ENCODE peak calls at places on chromosomes 1 and 21, in ten cellular contexts. One of them, this sample, is unnamed.
A peak's percentile ranks its signal among the peaks of the same experiment; 100 is the strongest.

GRCh38 chr1:84944767-84945486 is 51.9 kb upstream of the LPAR3 start:
- DNase-seq in LNCaP clone FGC: peak; percentile 82
- DNase-seq in AG08396: peak; percentile 66
- DNase-seq in Karpas-422: peak; percentile 95
- DNase-seq in stomach: peak; percentile 57
- DNase-seq in activated T-cell treated with anti-CD3 and anti-CD28 coated beads for 1 hour: peak; percentile 41
- DNase-seq in AG10803: peak; percentile 89
- DNase-seq in activated naive CD8-positive, alpha-beta T cell treated with anti-CD3 and anti-CD28 coated beads, Interleukin-2, amount 50 U/mL, for 24 hours: peak; percentile 68
- DNase-seq in A172: peak; percentile 76
- DNase-seq in COR-L47: peak; percentile 80
- DNase-seq in this sample: peak; percentile 95

GRCh38 chr1:110243581-110243980 is 33.5 kb downstream of the KCNC4 start:
- DNase-seq in LNCaP clone FGC: no peak
- DNase-seq in AG08396: no peak
- DNase-seq in Karpas-422: no peak
- DNase-seq in stomach: no peak
- DNase-seq in activated T-cell treated with anti-CD3 and anti-CD28 coated beads for 1 hour: no peak
- DNase-seq in AG10803: no peak
- DNase-seq in activated naive CD8-positive, alpha-beta T cell treated with anti-CD3 and anti-CD28 coated beads, Interleukin-2, amount 50 U/mL, for 24 hours: peak; percentile 16
- DNase-seq in A172: no peak
- DNase-seq in COR-L47: no peak
- DNase-seq in this sample: no peak

GRCh38 chr1:18722270-18722669 is 91.6 kb downstream of the PAX7 start:
- DNase-seq in LNCaP clone FGC: no peak
- DNase-seq in AG08396: no peak
- DNase-seq in Karpas-422: no peak
- DNase-seq in stomach: no peak
- DNase-seq in activated T-cell treated with anti-CD3 and anti-CD28 coated beads for 1 hour: no peak
- DNase-seq in AG10803: no peak
- DNase-seq in activated naive CD8-positive, alpha-beta T cell treated with anti-CD3 and anti-CD28 coated beads, Interleukin-2, amount 50 U/mL, for 24 hours: no peak
- DNase-seq in A172: no peak
- DNase-seq in COR-L47: no peak
- DNase-seq in this sample: no peak

GRCh38 chr1:93490357-93490756 is 42.4 kb downstream of the FNBP1L start:
- DNase-seq in LNCaP clone FGC: no peak
- DNase-seq in AG08396: no peak
- DNase-seq in Karpas-422: no peak
- DNase-seq in stomach: no peak
- DNase-seq in activated T-cell treated with anti-CD3 and anti-CD28 coated beads for 1 hour: no peak
- DNase-seq in AG10803: no peak
- DNase-seq in activated naive CD8-positive, alpha-beta T cell treated with anti-CD3 and anti-CD28 coated beads, Interleukin-2, amount 50 U/mL, for 24 hours: no peak
- DNase-seq in A172: no peak
- DNase-seq in COR-L47: no peak
- DNase-seq in this sample: no peak

GRCh38 chr1:75641325-75641724 is 30.4 kb upstream of the SLC44A5 start:
- DNase-seq in LNCaP clone FGC: no peak
- DNase-seq in AG08396: no peak
- DNase-seq in Karpas-422: no peak
- DNase-seq in stomach: no peak
- DNase-seq in activated T-cell treated with anti-CD3 and anti-CD28 coated beads for 1 hour: no peak
- DNase-seq in AG10803: no peak
- DNase-seq in activated naive CD8-positive, alpha-beta T cell treated with anti-CD3 and anti-CD28 coated beads, Interleukin-2, amount 50 U/mL, for 24 hours: no peak
- DNase-seq in A172: no peak
- DNase-seq in COR-L47: no peak
- DNase-seq in this sample: no peak

GRCh38 chr1:224438989-224439388 is 4.4 kb upstream of the WDR26 start:
- DNase-seq in LNCaP clone FGC: no peak
- DNase-seq in AG08396: no peak
- DNase-seq in Karpas-422: no peak
- DNase-seq in stomach: no peak
- DNase-seq in activated T-cell treated with anti-CD3 and anti-CD28 coated beads for 1 hour: no peak
- DNase-seq in AG10803: no peak
- DNase-seq in activated naive CD8-positive, alpha-beta T cell treated with anti-CD3 and anti-CD28 coated beads, Interleukin-2, amount 50 U/mL, for 24 hours: no peak
- DNase-seq in A172: no peak
- DNase-seq in COR-L47: no peak
- DNase-seq in this sample: no peak

GRCh38 chr21:40383951-40384350 is 463.0 kb downstream of the DSCAM start:
- DNase-seq in LNCaP clone FGC: no peak
- DNase-seq in AG08396: no peak
- DNase-seq in Karpas-422: no peak
- DNase-seq in stomach: no peak
- DNase-seq in activated T-cell treated with anti-CD3 and anti-CD28 coated beads for 1 hour: no peak
- DNase-seq in AG10803: no peak
- DNase-seq in activated naive CD8-positive, alpha-beta T cell treated with anti-CD3 and anti-CD28 coated beads, Interleukin-2, amount 50 U/mL, for 24 hours: no peak
- DNase-seq in A172: no peak
- DNase-seq in COR-L47: no peak
- DNase-seq in this sample: no peak

GRCh38 chr1:36481771-36482723 is 666 bp downstream of the CSF3R start:
- DNase-seq in LNCaP clone FGC: no peak
- DNase-seq in AG08396: no peak
- DNase-seq in Karpas-422: no peak
- DNase-seq in stomach: no peak
- DNase-seq in activated T-cell treated with anti-CD3 and anti-CD28 coated beads for 1 hour: no peak
- DNase-seq in AG10803: no peak
- DNase-seq in activated naive CD8-positive, alpha-beta T cell treated with anti-CD3 and anti-CD28 coated beads, Interleukin-2, amount 50 U/mL, for 24 hours: no peak
- DNase-seq in A172: no peak
- DNase-seq in COR-L47: no peak
- DNase-seq in this sample: no peak

GRCh38 chr1:222242492-222242891 is 305.4 kb downstream of the HHIPL2 start:
- DNase-seq in LNCaP clone FGC: no peak
- DNase-seq in AG08396: no peak
- DNase-seq in Karpas-422: no peak
- DNase-seq in stomach: no peak
- DNase-seq in activated T-cell treated with anti-CD3 and anti-CD28 coated beads for 1 hour: no peak
- DNase-seq in AG10803: no peak
- DNase-seq in activated naive CD8-positive, alpha-beta T cell treated with anti-CD3 and anti-CD28 coated beads, Interleukin-2, amount 50 U/mL, for 24 hours: no peak
- DNase-seq in A172: no peak
- DNase-seq in COR-L47: no peak
- DNase-seq in this sample: no peak

GRCh38 chr1:14067686-14068085 is 367.7 kb downstream of the PRDM2 start:
- DNase-seq in LNCaP clone FGC: no peak
- DNase-seq in AG08396: no peak
- DNase-seq in Karpas-422: no peak
- DNase-seq in stomach: no peak
- DNase-seq in activated T-cell treated with anti-CD3 and anti-CD28 coated beads for 1 hour: no peak
- DNase-seq in AG10803: no peak
- DNase-seq in activated naive CD8-positive, alpha-beta T cell treated with anti-CD3 and anti-CD28 coated beads, Interleukin-2, amount 50 U/mL, for 24 hours: no peak
- DNase-seq in A172: no peak
- DNase-seq in COR-L47: no peak
- DNase-seq in this sample: no peak

GRCh38 chr21:15740383-15740782 is 10.6 kb downstream of the USP25 start:
- DNase-seq in LNCaP clone FGC: no peak
- DNase-seq in AG08396: no peak
- DNase-seq in Karpas-422: no peak
- DNase-seq in stomach: no peak
- DNase-seq in activated T-cell treated with anti-CD3 and anti-CD28 coated beads for 1 hour: no peak
- DNase-seq in AG10803: no peak
- DNase-seq in activated naive CD8-positive, alpha-beta T cell treated with anti-CD3 and anti-CD28 coated beads, Interleukin-2, amount 50 U/mL, for 24 hours: no peak
- DNase-seq in A172: no peak
- DNase-seq in COR-L47: no peak
- DNase-seq in this sample: no peak

GRCh38 chr1:235908742-235909520 is 42.2 kb upstream of the LYST start:
- DNase-seq in LNCaP clone FGC: no peak
- DNase-seq in AG08396: peak; percentile 55
- DNase-seq in Karpas-422: no peak
- DNase-seq in stomach: no peak
- DNase-seq in activated T-cell treated with anti-CD3 and anti-CD28 coated beads for 1 hour: no peak
- DNase-seq in AG10803: peak; percentile 92
- DNase-seq in activated naive CD8-positive, alpha-beta T cell treated with anti-CD3 and anti-CD28 coated beads, Interleukin-2, amount 50 U/mL, for 24 hours: no peak
- DNase-seq in A172: peak; percentile 97
- DNase-seq in COR-L47: no peak
- DNase-seq in this sample: peak; percentile 87

GRCh38 chr1:233543338-233544255 is 70.3 kb upstream of the KCNK1 start:
- DNase-seq in LNCaP clone FGC: no peak
- DNase-seq in AG08396: peak; percentile 22
- DNase-seq in Karpas-422: no peak
- DNase-seq in stomach: no peak
- DNase-seq in activated T-cell treated with anti-CD3 and anti-CD28 coated beads for 1 hour: no peak
- DNase-seq in AG10803: peak; percentile 68
- DNase-seq in activated naive CD8-positive, alpha-beta T cell treated with anti-CD3 and anti-CD28 coated beads, Interleukin-2, amount 50 U/mL, for 24 hours: no peak
- DNase-seq in A172: peak; percentile 99
- DNase-seq in COR-L47: no peak
- DNase-seq in this sample: peak; percentile 39

GRCh38 chr1:16992102-16992501 is 11.7 kb upstream of the MFAP2 start:
- DNase-seq in LNCaP clone FGC: no peak
- DNase-seq in AG08396: no peak
- DNase-seq in Karpas-422: no peak
- DNase-seq in stomach: no peak
- DNase-seq in activated T-cell treated with anti-CD3 and anti-CD28 coated beads for 1 hour: no peak
- DNase-seq in AG10803: no peak
- DNase-seq in activated naive CD8-positive, alpha-beta T cell treated with anti-CD3 and anti-CD28 coated beads, Interleukin-2, amount 50 U/mL, for 24 hours: no peak
- DNase-seq in A172: no peak
- DNase-seq in COR-L47: no peak
- DNase-seq in this sample: no peak

GRCh38 chr1:246695666-246696065 is 28.5 kb upstream of the SCCPDH start:
- DNase-seq in LNCaP clone FGC: no peak
- DNase-seq in AG08396: no peak
- DNase-seq in Karpas-422: no peak
- DNase-seq in stomach: no peak
- DNase-seq in activated T-cell treated with anti-CD3 and anti-CD28 coated beads for 1 hour: no peak
- DNase-seq in AG10803: no peak
- DNase-seq in activated naive CD8-positive, alpha-beta T cell treated with anti-CD3 and anti-CD28 coated beads, Interleukin-2, amount 50 U/mL, for 24 hours: no peak
- DNase-seq in A172: no peak
- DNase-seq in COR-L47: no peak
- DNase-seq in this sample: no peak

GRCh38 chr1:25033030-25033827 is 103.2 kb upstream of the RUNX3 start:
- DNase-seq in LNCaP clone FGC: no peak
- DNase-seq in AG08396: no peak
- DNase-seq in Karpas-422: no peak
- DNase-seq in stomach: no peak
- DNase-seq in activated T-cell treated with anti-CD3 and anti-CD28 coated beads for 1 hour: no peak
- DNase-seq in AG10803: no peak
- DNase-seq in activated naive CD8-positive, alpha-beta T cell treated with anti-CD3 and anti-CD28 coated beads, Interleukin-2, amount 50 U/mL, for 24 hours: no peak
- DNase-seq in A172: no peak
- DNase-seq in COR-L47: no peak
- DNase-seq in this sample: no peak

This sample was measured in fibroblast of lung.